ENCODE peak calls at places on chromosomes 2 and 18, in four cellular contexts. G, Z, C and E are unnamed samples. For H3K9me3 and H3K27me3, the result is how much of the 10 kb centered on the place peaks cover.

GRCh38 chr2:238087211-238087610 is 12.9 kb upstream of the ESPNL start:
- DNase-seq in C (no peak), Z (no peak), G (no peak), E (no peak)

GRCh38 chr2:54597153-54597827 is 126.2 kb upstream of the EML6 start:
- DNase-seq in G (no peak), C (peak), Z (no peak), E (peak)

GRCh38 chr18:53165770-53166169 is 825.8 kb downstream of the DCC start:
- DNase-seq in Z (no peak), C (no peak), G (no peak), E (no peak)

GRCh38 chr2:40363631-40364030 is 88.3 kb downstream of the SLC8A1 start:
- DNase-seq in G (no peak), Z (no peak), C (no peak), E (no peak)

GRCh38 chr18:63460414-63460813 is 16.3 kb upstream of the SERPINB5 start:
- DNase-seq in C (no peak), Z (no peak), G (no peak), E (no peak)

GRCh38 chr2:144156736-144157645 is 362.9 kb downstream of the ZEB2 start:
- DNase-seq in C (no peak), Z (no peak), G (no peak), E (no peak)

GRCh38 chr2:193502363-193503035 is 1307.8 kb upstream of the TMEFF2 start:
- DNase-seq in C (no peak), Z (no peak), G (no peak), E (no peak)

GRCh38 chr2:127810156-127810636 is 775 bp downstream of the WDR33 start:
- DNase-seq in G (no peak), Z (no peak), C (peak), E (no peak)

GRCh38 chr2:228131833-228132232 is 49.7 kb downstream of the SPHKAP start:
- DNase-seq in G (no peak), Z (no peak), C (no peak), E (no peak)

GRCh38 chr2:132691556-132691955 is 21.6 kb upstream of the LYPD1 start:
- DNase-seq in Z (no peak), C (no peak), G (no peak), E (no peak)

GRCh38 chr2:33292981-33293586 is 183.4 kb upstream of the RASGRP3 start:
- DNase-seq in Z (no peak), G (no peak), C (no peak), E (no peak)

GRCh38 chr2:26008851-26009566 is 24.9 kb upstream of the RAB10 start:
- DNase-seq in G (no peak), C (peak), Z (no peak), E (no peak)

GRCh38 chr2:168180483-168180882 is 66.9 kb downstream of the STK39 start:
- DNase-seq in G (no peak), C (no peak), Z (no peak), E (no peak)

GRCh38 chr2:227805578-227805977 is 8.1 kb upstream of the CCL20 start:
- DNase-seq in Z (no peak), G (peak), C (peak), E (peak)

GRCh38 chr18:37997695-37998094 is 432.1 kb upstream of the CELF4 start:
- DNase-seq in C (no peak), G (no peak), Z (no peak), E (no peak)

GRCh38 chr18:4394700-4395099 is 60.4 kb downstream of the DLGAP1 start:
- DNase-seq in Z (no peak), G (no peak), C (no peak), E (no peak)

GRCh38 chr18:74082476-74083070 is 65.1 kb downstream of the FBXO15 start:
- DNase-seq in C (peak), G (peak), Z (no peak), E (peak)

GRCh38 chr2:207744050-207744449 is 25.7 kb downstream of the FZD5 start:
- DNase-seq in C (no peak), G (no peak), Z (no peak), E (no peak)

GRCh38 chr2:202127793-202128215 is 54.7 kb downstream of the KIAA2012 start:
- DNase-seq in G (no peak), C (no peak), Z (no peak), E (no peak)

GRCh38 chr2:185475868-185476267 is 262.7 kb upstream of the FSIP2 start:
- DNase-seq in C (no peak), Z (no peak), G (no peak), E (no peak)
- H3K9me3 ChIP-seq in C (under half), Z (under half), G (under half), E (under half)

GRCh38 chr18:48009116-48009825 is 78.8 kb upstream of the SMAD2 start:
- DNase-seq in Z (no peak), C (no peak), G (no peak), E (no peak)

GRCh38 chr18:48007955-48008701 is 77.7 kb upstream of the SMAD2 start:
- DNase-seq in C (peak), Z (no peak), G (peak), E (no peak)

GRCh38 chr18:48010264-48010663 is 79.8 kb upstream of the SMAD2 start:
- DNase-seq in Z (no peak), C (no peak), G (no peak), E (no peak)

GRCh38 chr18:48013162-48013561 is 82.7 kb upstream of the SMAD2 start:
- DNase-seq in C (no peak), G (no peak), Z (no peak), E (no peak)

GRCh38 chr18:48011926-48012469 is 81.5 kb upstream of the SMAD2 start:
- DNase-seq in Z (no peak), C (no peak), G (no peak), E (no peak)
- H3K27me3 ChIP-seq in Z (under half), C (under half), G (under half), E (under half)

GRCh38 chr2:50615296-50615695 is 416.6 kb downstream of the NRXN1 start:
- DNase-seq in C (no peak), Z (no peak), G (no peak), E (no peak)

GRCh38 chr2:50607746-50608145 is 424.2 kb downstream of the NRXN1 start:
- DNase-seq in G (no peak), Z (no peak), C (no peak), E (no peak)

GRCh38 chr2:50614056-50614455 is 417.9 kb downstream of the NRXN1 start:
- DNase-seq in Z (no peak), G (no peak), C (no peak), E (no peak)

GRCh38 chr2:50613161-50613560 is 418.8 kb downstream of the NRXN1 start:
- DNase-seq in C (no peak), Z (no peak), G (no peak), E (no peak)

DNA sequence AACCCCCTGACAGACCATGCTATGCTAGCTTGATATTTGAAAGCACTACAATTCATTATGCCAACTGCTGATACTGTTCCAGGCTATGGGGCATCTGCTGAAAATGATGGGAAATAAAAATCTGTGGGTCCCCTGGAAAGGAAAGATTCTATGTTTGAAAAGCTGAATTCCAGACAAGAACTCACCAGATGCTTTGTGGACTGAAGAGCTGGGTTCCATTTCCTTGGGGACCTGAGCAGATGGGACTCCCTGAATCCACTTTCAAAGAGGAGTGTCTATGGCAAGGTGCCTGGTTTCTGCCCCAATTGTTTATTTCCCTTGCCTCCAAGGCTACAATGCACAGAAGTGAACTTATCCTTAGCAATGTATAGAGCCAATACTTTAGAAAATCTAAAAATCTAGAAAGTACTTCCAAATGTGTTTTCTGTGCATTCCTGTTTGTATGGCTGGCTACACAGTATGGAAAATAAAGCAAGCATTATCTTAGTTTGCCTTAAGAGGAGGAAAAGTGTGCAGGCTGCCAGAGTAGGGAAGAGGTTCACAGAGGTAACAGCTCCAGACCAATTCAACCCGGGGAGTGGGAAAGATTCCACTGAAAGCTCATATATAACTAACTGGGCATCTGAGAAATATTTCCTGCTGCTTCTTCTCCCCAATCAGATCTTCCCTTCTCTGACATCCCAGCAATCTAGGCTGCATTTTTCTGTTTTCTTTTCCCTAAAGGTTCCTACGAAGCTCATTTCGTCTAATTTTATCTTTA is 420.5 kb downstream of the NRXN1 start:
- DNase-seq in C (no peak), Z (no peak), G (no peak), E (no peak)
- H3K9me3 ChIP-seq in C (under half), Z (under half), G (under half), E (under half)

GRCh38 chr2:44930274-44930826 is 11.2 kb upstream of the SIX3 start:
- DNase-seq in G (no peak), Z (no peak), C (no peak), E (no peak)

GRCh38 chr2:44933434-44933951 is 8.0 kb upstream of the SIX3 start:
- DNase-seq in G (no peak), Z (no peak), C (no peak), E (no peak)

GRCh38 chr2:44932564-44933392 is 8.7 kb upstream of the SIX3 start:
- DNase-seq in Z (no peak), C (no peak), G (no peak), E (no peak)

GRCh38 chr2:44931177-44931795 is 10.2 kb upstream of the SIX3 start:
- DNase-seq in G (no peak), C (no peak), Z (no peak), E (no peak)

GRCh38 chr2:44932079-44932478 is 9.4 kb upstream of the SIX3 start:
- DNase-seq in C (no peak), Z (no peak), G (no peak), E (no peak)
- H3K27me3 ChIP-seq in C (half or more), Z (under half), G (half or more), E (under half)

GRCh38 chr2:112827786-112828185 is 8.8 kb downstream of the IL1B start:
- DNase-seq in G (no peak), C (no peak), Z (no peak), E (no peak)
- H3K9me3 ChIP-seq in G (under half), C (under half), Z (under half), E (under half)

GRCh38 chr2:1863386-1863785 is 119.1 kb upstream of the PXDN start:
- DNase-seq in G (no peak), Z (no peak), C (no peak), E (no peak)
- H3K27me3 ChIP-seq in G (under half), Z (under half), C (under half), E (under half)